ENCODE peak calls at places on chromosomes 16 and 17, in four cellular contexts. T is H1, M is mesenchymal stem cell, O is neuronal stem cell. N is an unnamed sample.

GRCh38 chr16:46961373-46962353 is 11.8 kb downstream of the DNAJA2 start:
- DNase-seq in O (no peak), T (no peak), M (no peak), N (peak; percentile 43)

GRCh38 chr16:30989469-30990047 is 4.6 kb downstream of the HSD3B7 start:
- DNase-seq in M (no peak), T (no peak), O (no peak), N (no peak)

GRCh38 chr17:62931101-62931500 is 34.9 kb upstream of the TANC2 start:
- DNase-seq in T (no peak), M (peak; percentile 2), O (no peak), N (peak; percentile 20)

GRCh38 chr16:18983565-18984424 is at the start of gene TMC7:
- DNase-seq in M (peak; percentile 89), O (peak; percentile 88), T (peak; percentile 93), N (peak; percentile 79)

GRCh38 chr16:1812732-1813163 is 13.9 kb downstream of the HAGH start:
- DNase-seq in T (no peak), M (peak; percentile 77), O (no peak), N (peak; percentile 85)

GRCh38 chr17:64036198-64036922 is 15.9 kb upstream of the ICAM2 start:
- DNase-seq in T (peak; percentile 65), M (no peak), O (no peak), N (no peak)

GRCh38 chr17:32223703-32224102 is 41.9 kb upstream of the RHBDL3 start:
- DNase-seq in M (no peak), T (no peak), O (no peak), N (no peak)

GRCh38 chr16:65002265-65002664 is 119.6 kb downstream of the CDH11 start:
- DNase-seq in M (peak; percentile 87), T (no peak), O (no peak), N (peak; percentile 91)

GRCh38 chr17:29663155-29663554 is 40.4 kb upstream of the CORO6 start:
- DNase-seq in T (no peak), O (no peak), M (peak; percentile 65), N (peak; percentile 55)

GRCh38 chr16:71351558-71351901 is 7.0 kb upstream of the CALB2 start:
- DNase-seq in T (no peak), M (no peak), O (no peak), N (no peak)

GRCh38 chr17:66272699-66273390 is 29.6 kb upstream of the PRKCA start:
- DNase-seq in O (no peak), M (peak; percentile 74), T (no peak), N (peak; percentile 89)

GRCh38 chr17:5854871-5855554 is 215.2 kb upstream of the WSCD1 start:
- DNase-seq in T (no peak), O (no peak), M (no peak), N (no peak)

GRCh38 chr16:3519581-3519980 is 18.8 kb downstream of the CLUAP1 start:
- DNase-seq in M (peak; percentile 44), T (no peak), O (no peak), N (no peak)

GRCh38 chr17:48549909-48550308 is 5.0 kb upstream of the HOXB2 start:
- DNase-seq in M (peak; percentile 61), T (no peak), O (no peak), N (peak; percentile 89)

GRCh38 chr17:77100009-77100408 is 40.8 kb upstream of the SEC14L1 start:
- DNase-seq in O (no peak), M (no peak), T (no peak), N (no peak)

GRCh38 chr16:85986931-85987749 is 88.2 kb downstream of the IRF8 start:
- DNase-seq in T (peak; percentile 72), O (peak; percentile 29), M (peak; percentile 23), N (no peak)

GRCh38 chr16:2178321-2179106 is 17.9 kb downstream of the CASKIN1 start:
- DNase-seq in T (peak; percentile 95), M (no peak), O (no peak), N (no peak)

GRCh38 chr17:40936437-40936971 is 942 bp downstream of the KRT23 start:
- DNase-seq in O (no peak), M (no peak), T (no peak), N (no peak)

GRCh38 chr17:40936976-40937375 is 470 bp downstream of the KRT23 start:
- DNase-seq in T (no peak), O (no peak), M (no peak), N (no peak)

GRCh38 chr17:40938981-40939380 is 1.5 kb upstream of the KRT23 start:
- DNase-seq in O (no peak), T (no peak), M (no peak), N (peak; percentile 43)

GRCh38 chr17:40935624-40936023 is 1.8 kb downstream of the KRT23 start:
- DNase-seq in M (peak; percentile 31), T (no peak), O (no peak), N (peak; percentile 67)

DNA sequence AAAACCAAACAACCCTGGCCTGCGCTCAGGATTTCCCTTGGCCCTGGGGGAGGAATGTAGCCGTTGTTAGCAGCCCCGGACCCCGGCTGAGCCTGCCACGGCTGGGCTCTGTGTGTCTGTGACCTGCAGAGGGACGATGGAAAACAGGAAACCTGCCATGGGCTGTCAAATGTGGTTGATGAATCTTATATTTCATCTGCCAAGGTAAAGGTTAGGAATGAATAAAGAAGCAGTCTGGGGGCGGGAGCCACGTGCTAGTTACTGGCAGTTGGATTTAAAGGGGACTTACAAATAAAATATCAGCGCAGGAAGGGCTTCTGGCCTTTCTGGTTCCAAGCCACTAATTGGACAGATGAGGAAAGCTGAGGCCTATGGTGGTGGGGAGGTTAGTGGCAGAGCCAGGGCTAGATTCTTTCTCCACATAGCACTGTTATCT is at the start of gene KRT23:
- DNase-seq in O (no peak), T (no peak), M (no peak), N (no peak)
- H3K14ac ChIP-seq in O (peak within 1 kb of the TSS; percentile 73), T (no peak within 1 kb of the TSS), M (no peak within 1 kb of the TSS), N (no peak within 1 kb of the TSS)

GRCh38 chr17:57902117-57902799 is 52.4 kb upstream of the MRPS23 start:
- DNase-seq in O (no peak), T (no peak), M (peak; percentile 55), N (no peak)

GRCh38 chr17:57900991-57901743 is 51.3 kb upstream of the MRPS23 start:
- DNase-seq in T (no peak), M (no peak), O (no peak), N (no peak)

GRCh38 chr17:57903961-57904360 is 51.3 kb downstream of the CUEDC1 start:
- DNase-seq in O (no peak), M (no peak), T (no peak), N (no peak)

GRCh38 chr17:57905875-57906455 is 49.2 kb downstream of the CUEDC1 start:
- DNase-seq in T (no peak), O (no peak), M (no peak), N (no peak)

GRCh38 chr17:57902800-57903759 is 52.1 kb downstream of the CUEDC1 start:
- DNase-seq in M (peak; percentile 85), T (no peak), O (no peak), N (peak; percentile 81)
- H3K9ac ChIP-seq in M (peak overlapping the region; percentile 70), T (no peak overlapping the region), O (no peak overlapping the region), N (no peak overlapping the region)

GRCh38 chr16:12225282-12225681 is 248.7 kb downstream of the SNX29 start:
- DNase-seq in O (no peak), M (no peak), T (no peak), N (no peak)

GRCh38 chr16:12229759-12230594 is 253.4 kb downstream of the SNX29 start:
- DNase-seq in T (no peak), M (peak; percentile 66), O (no peak), N (peak; percentile 71)

GRCh38 chr16:12228607-12229499 is 252.3 kb downstream of the SNX29 start:
- DNase-seq in O (peak; percentile 48), M (peak; percentile 65), T (peak; percentile 80), N (peak; percentile 71)

GRCh38 chr16:12228079-12228606 is 251.6 kb downstream of the SNX29 start:
- DNase-seq in O (no peak), T (no peak), M (no peak), N (no peak)

GRCh38 chr16:12225816-12226480 is 249.4 kb downstream of the SNX29 start:
- DNase-seq in O (no peak), M (no peak), T (no peak), N (peak; percentile 53)
- H3K14ac ChIP-seq in O (no peak overlapping the region), M (no peak overlapping the region), T (no peak overlapping the region), N (no peak overlapping the region)

DNA sequence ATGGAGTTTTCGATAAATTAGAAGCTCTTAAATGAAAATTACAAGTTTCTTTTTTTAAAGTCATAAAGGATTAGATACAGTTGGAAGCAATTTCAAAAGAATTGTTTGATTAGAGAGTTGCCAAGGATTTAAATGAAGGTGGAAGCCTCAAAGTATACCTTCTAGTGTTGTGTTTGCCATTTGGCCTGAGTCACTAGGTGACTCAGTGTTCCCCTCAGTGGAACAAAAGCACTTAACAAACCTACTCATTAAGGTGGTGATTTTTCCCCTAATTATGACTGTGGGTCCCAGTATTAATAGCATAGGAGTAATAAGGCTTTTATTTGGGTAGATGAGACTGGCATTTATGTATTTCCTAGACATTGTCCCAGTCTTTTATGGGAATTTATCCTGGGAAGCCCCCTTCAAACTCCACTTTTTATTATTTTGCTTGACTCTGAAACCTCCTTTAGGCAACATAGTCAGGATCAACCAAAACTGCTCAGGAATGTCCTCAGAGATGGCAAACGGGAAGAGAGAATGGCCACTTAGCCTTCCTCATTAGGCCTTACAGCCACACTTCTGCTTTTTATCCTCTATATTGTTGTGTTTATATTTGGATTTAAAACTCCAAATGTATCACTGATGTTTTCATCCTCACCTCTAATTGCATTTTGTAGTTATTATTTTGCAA is 161.0 kb downstream of the FTO start:
- DNase-seq in O (no peak), T (no peak), M (peak; percentile 29), N (peak; percentile 24)
- H3K9ac ChIP-seq in O (no peak overlapping the region), T (no peak overlapping the region), M (no peak overlapping the region), N (no peak overlapping the region)

GRCh38 chr17:59331929-59332889 is 754 bp downstream of the YPEL2 start:
- DNase-seq in O (peak; percentile 36), M (peak; percentile 34), T (peak; percentile 66), N (no peak)
- H3K14ac ChIP-seq in O (peak overlapping the region; percentile 23), M (peak overlapping the region; percentile 61), T (no peak overlapping the region), N (peak overlapping the region; percentile 22)

GRCh38 chr17:19996502-19996901 is 12.7 kb upstream of the SPECC1 start:
- DNase-seq in T (no peak), O (no peak), M (no peak), N (no peak)
- H3K9ac ChIP-seq in T (no peak overlapping the region), O (no peak overlapping the region), M (no peak overlapping the region), N (no peak overlapping the region)

DNA sequence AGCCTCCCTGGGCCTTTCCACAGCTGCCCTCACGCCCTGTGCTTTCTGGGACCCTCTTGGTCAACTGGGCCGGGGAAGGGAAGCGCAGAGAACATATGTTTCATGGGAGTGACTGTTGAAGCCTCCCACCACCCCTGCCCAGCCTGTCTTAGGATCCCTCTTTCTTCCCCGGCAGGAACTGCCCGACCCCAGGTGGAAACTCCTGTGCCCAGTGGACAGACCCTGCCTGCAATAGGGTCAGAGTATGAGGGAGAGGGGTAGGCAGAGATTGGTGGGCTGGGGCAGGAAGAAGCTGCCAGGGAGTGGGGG is 10.5 kb downstream of the HEXIM2 start:
- DNase-seq in T (peak; percentile 72), O (no peak), M (no peak), N (no peak)
- H3K14ac ChIP-seq in T (no peak overlapping the region), O (peak overlapping the region; percentile 25), M (no peak overlapping the region), N (peak overlapping the region; percentile 87)

GRCh38 chr16:23502466-23502865 is 7.8 kb downstream of the GGA2 start:
- DNase-seq in M (no peak), O (no peak), T (no peak), N (no peak)
- H3K9ac ChIP-seq in M (no peak overlapping the region), O (no peak overlapping the region), T (no peak overlapping the region), N (no peak overlapping the region)